ENCODE peak calls at places on chromosome 9, in nine cellular contexts. H, S, O, F, Y, P, M, G and T are unnamed samples.

GRCh38 chr9:899440-900184 is 58.1 kb downstream of the DMRT1 start:
- DNase-seq in F (no peak), O (no peak), M (no peak), S (no peak), H (no peak), P (no peak), G (no peak), Y (no peak), T (no peak)

GRCh38 chr9:28203036-28203435 is 629.8 kb upstream of the C9orf72 start:
- DNase-seq in F (no peak), G (no peak), O (no peak), Y (no peak), M (no peak), P (no peak), H (no peak), S (no peak), T (no peak)

GRCh38 chr9:33868430-33869000 is 51.6 kb downstream of the UBE2R2 start:
- DNase-seq in H (no peak), P (no peak), Y (no peak), O (no peak), M (peak), F (peak), S (no peak), G (no peak), T (no peak)

GRCh38 chr9:13082796-13083195 is 196.7 kb downstream of the MPDZ start:
- DNase-seq in M (peak), H (no peak), G (no peak), O (no peak), Y (no peak), S (no peak), P (no peak), F (no peak), T (no peak)

GRCh38 chr9:37914701-37915358 is 10.9 kb upstream of the SLC25A51 start:
- DNase-seq in G (no peak), H (peak), Y (no peak), M (no peak), F (no peak), S (no peak), O (no peak), P (no peak), T (no peak)

GRCh38 chr9:126860077-126860756 is at the start of gene ZBTB34:
- DNase-seq in G (peak), Y (peak), M (peak), P (peak), O (peak), H (peak), S (peak), F (peak), T (peak)

GRCh38 chr9:16450578-16450977 is 419.9 kb downstream of the BNC2 start:
- DNase-seq in H (no peak), F (no peak), O (no peak), G (no peak), S (no peak), Y (no peak), P (no peak), M (no peak), T (no peak)

GRCh38 chr9:111454751-111455150 is 29.4 kb downstream of the ECPAS start:
- DNase-seq in O (no peak), Y (no peak), H (no peak), F (no peak), G (no peak), P (no peak), S (no peak), M (no peak), T (no peak)

GRCh38 chr9:100352201-100352726 is 478 bp downstream of the TEX10 start:
- DNase-seq in H (peak), S (no peak), G (no peak), F (peak), Y (no peak), P (peak), M (peak), O (peak), T (peak)

GRCh38 chr9:16627967-16628366 is 242.5 kb downstream of the BNC2 start:
- DNase-seq in F (peak), P (no peak), Y (no peak), M (no peak), H (no peak), G (no peak), S (no peak), O (no peak), T (no peak)

GRCh38 chr9:135926402-135927194 is 19.3 kb upstream of the CAMSAP1 start:
- DNase-seq in M (peak), F (peak), P (peak), G (peak), H (peak), O (peak), Y (peak), S (no peak), T (no peak)

GRCh38 chr9:114072181-114073140 is 5.6 kb downstream of the AMBP start:
- DNase-seq in M (no peak), H (peak), Y (no peak), S (no peak), O (peak), G (peak), P (peak), F (peak), T (peak)

GRCh38 chr9:114076237-114077161 is 1.6 kb downstream of the AMBP start:
- DNase-seq in S (peak), M (no peak), H (peak), P (no peak), G (no peak), Y (no peak), O (no peak), F (no peak), T (no peak)

GRCh38 chr9:114077162-114077837 is 800 bp downstream of the AMBP start:
- DNase-seq in M (no peak), G (peak), F (no peak), P (no peak), S (no peak), H (no peak), Y (no peak), O (no peak), T (no peak)

GRCh38 chr9:114078021-114078780 is at the start of gene AMBP:
- DNase-seq in G (peak), F (no peak), S (peak), P (peak), H (peak), O (no peak), M (no peak), Y (no peak), T (no peak)

DNA sequence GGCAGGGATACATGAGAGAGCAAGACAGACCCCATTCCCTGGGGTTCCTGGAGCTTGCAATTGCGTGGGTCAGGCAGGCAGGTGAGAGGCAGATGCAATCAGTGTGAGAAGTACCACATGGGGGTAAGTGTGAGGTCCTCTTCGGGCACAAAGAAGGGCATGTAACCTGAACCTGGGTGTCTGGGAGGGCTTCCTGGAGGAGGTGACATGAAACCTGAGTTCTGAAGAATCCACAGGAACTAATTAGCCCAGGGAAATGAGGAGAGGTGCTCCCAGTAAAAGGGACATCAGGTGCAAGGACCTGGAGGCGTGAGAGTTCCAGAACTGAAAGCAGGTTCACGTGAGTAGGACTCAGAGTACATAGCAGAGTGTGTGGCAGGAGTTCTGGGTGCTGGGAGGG is 2.5 kb downstream of the AMBP start:
- DNase-seq in M (no peak), O (no peak), H (no peak), G (no peak), P (no peak), F (no peak), S (no peak), Y (no peak), T (no peak)
- H3K4me3 ChIP-seq in M (no peak), O (no peak), H (no peak), G (no peak), P (no peak), F (no peak), S (peak), Y (no peak), T (no peak)

GRCh38 chr9:129343697-129344375 is 165.8 kb upstream of the IER5L start:
- DNase-seq in H (peak), M (no peak), S (peak), Y (no peak), F (no peak), G (peak), O (peak), P (peak), T (peak)

GRCh38 chr9:129343119-129343696 is 165.1 kb upstream of the IER5L start:
- DNase-seq in Y (no peak), G (peak), F (no peak), S (no peak), M (no peak), P (no peak), H (no peak), O (no peak), T (no peak)

GRCh38 chr9:129341197-129341990 is 163.3 kb upstream of the IER5L start:
- DNase-seq in F (no peak), M (no peak), H (no peak), O (peak), P (no peak), G (peak), Y (no peak), S (no peak), T (no peak)

GRCh38 chr9:129341991-129342348 is 163.9 kb upstream of the IER5L start:
- DNase-seq in G (peak), M (no peak), S (no peak), F (no peak), P (no peak), O (no peak), Y (no peak), H (no peak), T (no peak)

GRCh38 chr9:129342591-129342990 is 164.5 kb upstream of the IER5L start:
- DNase-seq in F (no peak), P (no peak), G (peak), S (no peak), H (no peak), O (no peak), Y (no peak), M (no peak), T (no peak)
- H3K27ac ChIP-seq in F (no peak), P (peak), G (peak), S (peak), H (no peak), O (no peak), Y (peak), M (no peak), T (peak)

GRCh38 chr9:87778996-87779395 is 53.1 kb downstream of the CTSL start:
- DNase-seq in G (no peak), S (no peak), M (no peak), O (no peak), P (no peak), F (no peak), H (no peak), Y (no peak), T (no peak)

GRCh38 chr9:87781331-87781730 is 55.4 kb downstream of the CTSL start:
- DNase-seq in S (no peak), Y (no peak), M (no peak), P (no peak), H (no peak), F (no peak), G (no peak), O (no peak), T (no peak)

GRCh38 chr9:87771251-87772006 is 45.5 kb downstream of the CTSL start:
- DNase-seq in Y (no peak), M (no peak), F (no peak), O (no peak), S (no peak), G (peak), H (no peak), P (no peak), T (no peak)

DNA sequence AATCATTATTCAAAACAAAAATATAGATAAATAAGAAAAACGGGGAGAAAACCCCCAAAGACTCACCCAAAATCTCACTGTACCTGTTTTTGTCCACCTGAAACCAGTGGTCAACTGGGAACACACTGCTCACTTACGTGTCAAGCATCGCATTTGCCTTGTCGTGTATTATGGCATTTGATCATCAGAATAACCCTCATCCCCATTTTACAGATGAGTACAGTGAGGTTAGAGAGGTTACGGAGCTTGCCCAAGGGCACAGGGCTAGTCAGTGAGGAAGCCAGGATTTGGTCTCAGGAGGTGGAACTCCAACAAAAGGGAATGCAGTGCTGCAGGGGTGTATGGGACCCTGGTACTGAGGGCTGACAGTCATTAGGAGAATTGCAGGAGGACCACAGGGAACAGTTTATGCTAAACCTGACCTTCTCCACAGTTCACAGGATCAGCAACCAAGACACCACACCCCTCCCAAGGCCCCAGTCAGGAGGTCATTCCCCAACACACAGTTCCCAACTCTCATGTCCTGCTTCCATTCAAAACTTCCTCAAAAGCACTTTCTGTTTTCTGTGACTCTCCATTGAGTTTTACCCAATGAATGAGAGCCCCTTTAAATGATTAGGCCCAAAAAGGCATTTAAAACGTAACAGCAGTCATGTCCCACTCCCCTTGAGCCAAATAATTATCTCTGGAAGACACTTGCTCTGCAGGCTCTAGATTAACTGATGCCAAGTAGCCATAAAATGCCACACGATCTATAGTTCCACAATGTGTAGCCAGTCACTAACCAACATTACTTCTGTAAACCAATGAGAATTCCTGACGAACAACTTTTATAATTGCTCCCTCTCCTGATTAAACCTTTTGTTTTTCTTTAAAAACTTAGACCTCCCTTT is 50.8 kb downstream of the CTSL start:
- DNase-seq in F (no peak), S (no peak), H (no peak), G (no peak), Y (no peak), O (no peak), M (no peak), P (no peak), T (no peak)
- TF ChIP-seq CTCF in F (no peak), S (no peak), H (no peak), G (no peak), Y (no peak), O (no peak), M (no peak), P (no peak), T (no peak)

GRCh38 chr9:21788752-21789151 is 13.7 kb upstream of the MTAP start:
- DNase-seq in Y (no peak), H (no peak), G (no peak), M (no peak), O (no peak), F (no peak), S (no peak), P (no peak), T (no peak)

GRCh38 chr9:21795483-21795882 is 7.0 kb upstream of the MTAP start:
- DNase-seq in H (no peak), S (no peak), G (no peak), Y (no peak), P (no peak), F (no peak), O (no peak), M (no peak), T (no peak)

DNA sequence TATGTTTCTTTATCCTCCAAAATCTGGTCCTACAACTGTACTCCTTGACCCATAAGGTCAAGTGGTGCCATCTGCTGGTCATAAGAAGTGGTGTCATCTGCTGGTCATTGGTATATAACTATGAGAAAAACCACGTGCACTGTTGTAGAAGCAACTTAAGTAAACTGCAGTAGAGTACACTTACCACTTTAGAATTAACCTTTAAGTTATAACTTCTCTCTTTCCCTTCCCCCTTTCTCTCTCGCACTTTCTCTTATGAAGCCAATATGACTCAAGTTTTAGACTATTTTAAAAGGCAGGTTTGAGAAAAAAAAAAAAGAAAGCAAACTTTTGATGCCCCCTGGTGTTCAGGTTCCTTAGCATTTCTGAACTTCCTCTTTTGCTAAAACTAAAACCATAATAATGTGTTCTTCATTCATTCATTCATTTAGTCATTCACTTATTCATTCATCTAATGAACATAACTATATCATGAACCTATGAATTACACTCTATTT is 12.8 kb upstream of the MTAP start:
- DNase-seq in G (no peak), O (no peak), F (peak), M (peak), H (no peak), Y (peak), P (peak), S (peak), T (peak)
- H3K4me3 ChIP-seq in G (no peak), O (peak), F (peak), M (peak), H (no peak), Y (peak), P (peak), S (no peak), T (peak)

GRCh38 chr9:133119039-133119438 is 2.0 kb downstream of the RALGDS start:
- DNase-seq in S (no peak), Y (no peak), F (no peak), G (peak), O (peak), M (no peak), H (no peak), P (no peak), T (no peak)

GRCh38 chr9:133118568-133118967 is 2.5 kb downstream of the RALGDS start:
- DNase-seq in Y (no peak), M (no peak), P (no peak), O (peak), G (peak), F (no peak), S (no peak), H (no peak), T (no peak)

GRCh38 chr9:133118179-133118520 is 2.9 kb downstream of the RALGDS start:
- DNase-seq in Y (no peak), H (no peak), S (no peak), O (no peak), G (peak), M (no peak), F (no peak), P (no peak), T (no peak)

GRCh38 chr9:133120343-133121199 is 469 bp downstream of the RALGDS start:
- DNase-seq in S (no peak), O (peak), P (no peak), Y (no peak), F (no peak), G (peak), M (no peak), H (no peak), T (no peak)

DNA sequence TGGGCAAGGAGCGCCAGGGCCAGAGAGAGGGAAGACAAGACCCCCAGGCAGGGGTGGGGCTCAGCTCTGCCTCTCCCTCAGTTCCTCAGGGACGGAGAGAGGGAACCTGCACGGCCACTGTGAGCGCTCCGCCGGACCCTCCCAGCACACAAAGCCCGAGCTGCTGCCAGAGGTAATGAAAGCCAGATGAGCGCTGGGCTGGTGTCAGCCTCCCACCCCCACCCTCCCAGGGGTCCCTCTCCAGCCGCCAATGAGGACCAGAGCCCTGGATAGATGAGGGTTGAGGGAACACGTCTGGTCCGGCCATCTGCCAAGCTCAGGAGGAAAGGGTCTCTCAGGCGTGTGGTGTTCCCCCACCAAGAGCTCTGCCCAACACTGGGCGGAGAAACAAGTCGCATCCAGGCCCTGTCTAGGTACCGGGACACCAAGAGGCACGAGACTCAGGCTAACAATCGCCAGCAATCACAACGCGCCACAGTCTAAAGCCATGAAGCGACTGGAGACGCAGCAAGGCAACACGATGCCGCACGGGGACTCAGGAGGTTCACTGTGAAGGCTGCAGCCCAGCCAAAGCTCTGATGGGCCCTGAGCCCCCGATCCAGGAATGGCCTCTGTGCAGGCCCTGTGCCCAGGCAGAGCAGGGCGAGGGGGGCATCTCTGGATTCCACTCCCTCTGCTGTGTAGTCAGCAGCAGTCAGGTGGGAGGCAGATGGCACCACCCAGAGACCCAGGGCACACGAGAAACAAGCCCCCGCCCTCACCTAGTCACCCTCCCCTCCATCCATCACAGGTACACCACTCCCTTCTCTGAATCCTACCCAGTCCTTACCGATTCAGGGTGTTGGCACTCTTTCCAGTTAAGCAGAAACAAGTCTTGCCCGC is 1.3 kb downstream of the RALGDS start:
- DNase-seq in S (no peak), Y (no peak), F (peak), O (peak), P (no peak), H (no peak), M (no peak), G (peak), T (no peak)
- H3K27ac ChIP-seq in S (no peak), Y (no peak), F (no peak), O (peak), P (peak), H (peak), M (no peak), G (peak), T (peak)

GRCh38 chr9:103872811-103873210 is 221.3 kb upstream of the SMC2 start:
- DNase-seq in M (no peak), F (no peak), S (no peak), O (no peak), Y (no peak), G (peak), H (no peak), P (no peak), T (no peak)
- TF ChIP-seq CTCF in M (no peak), F (no peak), S (no peak), O (no peak), Y (no peak), G (no peak), H (no peak), P (no peak), T (no peak)